ENCODE peak calls at places on chromosomes 16 and 17, in four cellular contexts. One of them, this sample, is unnamed.

GRCh38 chr17:17682293-17682736 is 1.1 kb downstream of the RAI1 start:
- DNase-seq in HepG2: no peak
- DNase-seq in GM12878: no peak
- DNase-seq in K562: peak
- DNase-seq in this sample: peak

GRCh38 chr17:79018045-79018695 is 5.8 kb upstream of the C1QTNF1 start:
- DNase-seq in GM12878: no peak
- DNase-seq in HepG2: no peak
- DNase-seq in K562: no peak
- DNase-seq in this sample: no peak

GRCh38 chr17:32671891-32672290 is 185.1 kb downstream of the CDK5R1 start:
- DNase-seq in HepG2: no peak
- DNase-seq in GM12878: no peak
- DNase-seq in K562: no peak
- DNase-seq in this sample: no peak

GRCh38 chr17:36647598-36647997 is 46.2 kb downstream of the MRM1 start:
- DNase-seq in K562: no peak
- DNase-seq in GM12878: no peak
- DNase-seq in HepG2: no peak
- DNase-seq in this sample: no peak

GRCh38 chr16:57892041-57892440 is 78.9 kb downstream of the CNGB1 start:
- DNase-seq in GM12878: no peak
- DNase-seq in HepG2: peak
- DNase-seq in K562: no peak
- DNase-seq in this sample: no peak

GRCh38 chr17:15392326-15392739 is 50.9 kb upstream of the TEKT3 start:
- DNase-seq in K562: no peak
- DNase-seq in GM12878: no peak
- DNase-seq in HepG2: no peak
- DNase-seq in this sample: no peak

GRCh38 chr17:13498184-13498583 is 103.5 kb downstream of the HS3ST3A1 start:
- DNase-seq in HepG2: no peak
- DNase-seq in K562: no peak
- DNase-seq in GM12878: no peak
- DNase-seq in this sample: no peak

GRCh38 chr16:2451851-2452320 is 8.0 kb upstream of the TEDC2 start:
- DNase-seq in HepG2: no peak
- DNase-seq in GM12878: no peak
- DNase-seq in K562: no peak
- DNase-seq in this sample: no peak

GRCh38 chr17:44501866-44502265 is 1.3 kb downstream of the GPATCH8 start:
- DNase-seq in GM12878: no peak
- DNase-seq in HepG2: no peak
- DNase-seq in K562: peak
- DNase-seq in this sample: no peak

GRCh38 chr16:47853635-47854034 is 302.2 kb downstream of the ABCC12 start:
- DNase-seq in K562: no peak
- DNase-seq in GM12878: no peak
- DNase-seq in HepG2: no peak
- DNase-seq in this sample: no peak

GRCh38 chr16:72198021-72198420 is 26.1 kb upstream of the PMFBP1 start:
- DNase-seq in HepG2: no peak
- DNase-seq in GM12878: no peak
- DNase-seq in K562: no peak
- DNase-seq in this sample: no peak

GRCh38 chr17:80726558-80727408 is 182.1 kb downstream of the RPTOR start:
- DNase-seq in GM12878: no peak
- DNase-seq in HepG2: no peak
- DNase-seq in K562: no peak
- DNase-seq in this sample: no peak

GRCh38 chr16:8796469-8797363 is 723 bp downstream of the TMEM186 start:
- DNase-seq in HepG2: no peak
- DNase-seq in K562: no peak
- DNase-seq in GM12878: no peak
- DNase-seq in this sample: no peak

GRCh38 chr17:2937331-2938003 is 125.9 kb downstream of the OR1D5 start:
- DNase-seq in HepG2: no peak
- DNase-seq in K562: no peak
- DNase-seq in GM12878: no peak
- DNase-seq in this sample: no peak

GRCh38 chr17:46772013-46772878 is 46.2 kb downstream of the WNT3 start:
- DNase-seq in K562: no peak
- DNase-seq in HepG2: peak
- DNase-seq in GM12878: no peak
- DNase-seq in this sample: peak

GRCh38 chr17:29760279-29760721 is 137.6 kb upstream of the CORO6 start:
- DNase-seq in K562: no peak
- DNase-seq in HepG2: no peak
- DNase-seq in GM12878: peak
- DNase-seq in this sample: no peak

GRCh38 chr16:80527297-80527696 is 13.5 kb upstream of the DYNLRB2 start:
- DNase-seq in K562: peak
- DNase-seq in HepG2: peak
- DNase-seq in GM12878: no peak
- DNase-seq in this sample: peak

DNA sequence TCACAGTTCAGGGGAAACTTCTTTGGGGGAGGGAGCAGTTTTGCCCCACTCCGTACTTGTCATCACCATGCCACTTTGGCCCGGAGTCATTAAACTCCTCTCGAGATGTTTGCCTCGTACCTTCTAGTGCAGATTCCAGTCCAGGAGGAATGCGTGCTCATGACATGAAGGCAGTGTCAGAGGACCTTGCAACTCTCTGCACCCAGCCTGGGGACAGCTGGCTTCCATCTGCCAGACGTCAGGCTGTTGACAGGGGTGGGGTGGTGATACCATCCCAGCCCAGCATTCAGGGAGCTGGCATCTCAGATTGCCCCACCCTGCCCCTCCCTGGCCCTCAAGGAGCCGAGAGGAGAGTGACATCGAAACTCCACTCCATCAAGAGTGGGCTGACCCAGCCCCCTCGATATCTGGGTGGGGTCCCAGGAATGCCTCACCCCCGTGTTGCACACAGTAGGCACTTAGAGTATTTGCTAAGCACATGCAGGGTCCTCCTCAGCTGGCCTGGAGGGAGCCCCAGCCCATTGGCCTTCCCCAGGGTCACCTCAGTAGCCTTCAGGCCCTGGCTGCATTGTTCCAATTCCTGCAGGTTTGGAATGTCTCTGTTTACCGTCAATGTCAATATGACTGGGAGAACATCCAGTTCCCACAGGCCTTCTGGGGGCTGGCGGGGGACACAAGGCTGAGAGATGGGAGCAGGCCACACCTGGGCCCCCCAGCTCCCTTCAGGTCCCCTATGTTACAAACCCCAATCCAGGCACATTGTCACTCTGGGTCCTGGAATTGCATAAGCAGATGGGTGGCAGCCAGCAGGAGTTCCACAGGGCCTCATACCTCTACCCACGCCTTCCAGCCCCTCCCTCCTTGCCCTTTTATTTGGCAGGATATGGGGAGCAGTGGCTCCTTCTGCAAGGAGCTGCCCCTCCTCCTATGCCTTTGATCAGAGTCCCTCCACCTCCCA is 21.3 kb upstream of the EMP2 start:
- DNase-seq in K562: no peak
- DNase-seq in HepG2: peak
- DNase-seq in GM12878: no peak
- DNase-seq in this sample: no peak
- TF ChIP-seq POLR2A in K562: no peak
- TF ChIP-seq POLR2A in HepG2: no peak
- TF ChIP-seq POLR2A in GM12878: no peak
- TF ChIP-seq POLR2A in this sample: no peak

GRCh38 chr16:89360760-89361435 is 129.5 kb downstream of the ANKRD11 start:
- DNase-seq in K562: no peak
- DNase-seq in HepG2: no peak
- DNase-seq in GM12878: peak
- DNase-seq in this sample: no peak
- TF ChIP-seq CHD4 in K562: no peak
- TF ChIP-seq CHD4 in HepG2: no peak
- TF ChIP-seq CHD4 in GM12878: no peak
- TF ChIP-seq CHD4 in this sample: no peak

DNA sequence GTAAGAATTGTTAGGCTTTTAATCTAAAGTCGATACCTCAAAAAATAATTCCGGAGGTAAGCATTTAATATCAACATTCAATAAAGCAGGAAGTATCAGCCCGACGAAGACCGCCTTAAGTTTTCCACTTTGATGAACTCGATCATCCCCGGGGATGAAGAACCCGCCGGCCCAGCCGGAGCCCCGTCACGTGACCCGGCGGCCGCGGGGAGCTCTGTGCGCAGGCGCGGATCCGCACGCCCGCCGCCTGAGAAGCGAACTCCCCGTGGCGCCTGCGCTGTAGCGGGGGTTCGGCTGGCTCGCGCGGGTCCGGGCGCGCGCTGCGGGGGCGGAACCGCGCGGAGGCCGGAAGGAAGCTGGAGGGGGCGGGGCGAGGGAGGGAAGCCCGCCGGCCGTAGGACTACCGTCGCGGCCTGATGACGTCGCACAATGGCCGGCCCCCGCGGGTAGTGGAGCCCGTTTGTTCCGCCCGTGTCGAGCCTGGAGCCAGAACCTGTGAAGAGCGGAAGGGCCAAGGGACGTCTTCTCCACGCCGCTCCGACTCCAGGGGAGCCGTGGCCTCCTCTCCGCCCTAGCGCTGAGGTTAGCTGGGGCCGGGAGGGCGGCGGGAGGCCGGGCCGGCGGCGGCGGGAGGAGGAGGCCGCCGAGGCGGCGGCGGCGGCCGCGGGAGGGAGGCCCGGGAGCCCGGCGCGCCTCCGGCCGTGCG is at the start of gene ZC3H18:
- DNase-seq in GM12878: peak
- DNase-seq in HepG2: peak
- DNase-seq in K562: peak
- DNase-seq in this sample: peak
- TF ChIP-seq POLR2A in GM12878: peak
- TF ChIP-seq POLR2A in HepG2: peak
- TF ChIP-seq POLR2A in K562: peak
- TF ChIP-seq POLR2A in this sample: peak

GRCh38 chr17:42577532-42578281 is at the start of gene PSMC3IP:
- DNase-seq in GM12878: peak
- DNase-seq in K562: peak
- DNase-seq in HepG2: peak
- DNase-seq in this sample: peak

GRCh38 chr17:42581744-42582270 is 4.3 kb upstream of the PSMC3IP start:
- DNase-seq in K562: no peak
- DNase-seq in HepG2: no peak
- DNase-seq in GM12878: no peak
- DNase-seq in this sample: no peak

GRCh38 chr17:42579794-42580551 is 2.4 kb upstream of the PSMC3IP start:
- DNase-seq in GM12878: no peak
- DNase-seq in HepG2: no peak
- DNase-seq in K562: no peak
- DNase-seq in this sample: no peak

GRCh38 chr17:42577140-42577531 is 393 bp downstream of the PSMC3IP start:
- DNase-seq in GM12878: no peak
- DNase-seq in K562: no peak
- DNase-seq in HepG2: no peak
- DNase-seq in this sample: peak

GRCh38 chr17:42578282-42578869 is 847 bp upstream of the PSMC3IP start:
- DNase-seq in HepG2: peak
- DNase-seq in K562: peak
- DNase-seq in GM12878: peak
- DNase-seq in this sample: peak
- TF ChIP-seq CHD4 in HepG2: peak
- TF ChIP-seq CHD4 in K562: no peak
- TF ChIP-seq CHD4 in GM12878: no peak
- TF ChIP-seq CHD4 in this sample: no peak

DNA sequence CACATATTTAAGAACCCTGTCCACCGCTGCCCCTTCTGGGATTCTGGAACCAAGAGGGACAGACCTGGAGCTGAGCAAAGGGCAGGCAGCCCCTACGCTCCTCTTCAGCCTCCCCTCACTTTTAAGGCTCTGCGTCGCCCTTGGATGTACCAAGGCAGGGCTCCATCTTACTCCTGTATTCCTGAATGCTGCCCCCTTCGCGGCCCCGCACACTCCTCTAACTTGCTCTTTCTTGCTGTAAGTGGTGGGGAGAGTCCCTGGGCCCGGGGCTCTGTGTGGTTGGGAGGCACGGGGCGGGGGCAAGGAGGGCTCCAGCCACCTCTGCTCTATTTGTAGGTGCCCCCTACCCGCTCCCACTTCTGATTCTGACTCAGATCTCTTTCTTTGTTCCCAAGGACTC is 1.2 kb downstream of the TNS4 start:
- DNase-seq in HepG2: no peak
- DNase-seq in GM12878: no peak
- DNase-seq in K562: no peak
- DNase-seq in this sample: no peak
- TF ChIP-seq POLR2A in HepG2: no peak
- TF ChIP-seq POLR2A in GM12878: no peak
- TF ChIP-seq POLR2A in K562: no peak
- TF ChIP-seq POLR2A in this sample: peak

DNA sequence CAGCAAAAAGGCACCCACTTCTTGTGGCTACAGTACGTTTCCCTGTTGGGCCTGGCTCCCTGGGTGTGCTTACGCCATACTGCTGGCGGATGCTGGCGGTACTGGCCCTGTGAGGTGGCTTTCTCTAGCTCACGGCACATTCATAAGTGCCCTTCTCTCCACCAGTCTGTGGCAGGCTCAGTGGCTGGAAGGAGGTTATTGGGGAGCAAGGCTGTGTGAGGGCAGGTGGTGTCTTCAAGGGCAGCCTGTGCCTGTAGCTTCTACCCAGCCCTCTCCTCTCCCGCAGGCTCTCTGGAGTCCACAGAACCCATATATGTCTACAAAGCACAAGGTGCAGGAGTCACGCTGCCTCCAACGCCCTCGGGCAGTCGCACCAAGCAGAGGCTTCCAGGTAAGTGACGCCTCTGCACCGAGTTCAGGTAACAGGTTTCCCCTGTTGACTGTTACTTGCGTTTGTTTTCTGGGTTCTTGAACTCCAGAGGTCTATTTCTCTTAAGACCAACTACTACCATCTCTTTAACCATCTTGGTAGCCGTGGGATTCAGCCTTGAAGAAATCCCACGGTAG is 20.6 kb downstream of the NTAN1 start:
- DNase-seq in GM12878: no peak
- DNase-seq in HepG2: no peak
- DNase-seq in K562: no peak
- DNase-seq in this sample: no peak
- TF ChIP-seq CHD4 in GM12878: no peak
- TF ChIP-seq CHD4 in HepG2: no peak
- TF ChIP-seq CHD4 in K562: no peak
- TF ChIP-seq CHD4 in this sample: no peak

GRCh38 chr16:85048921-85049562 is 21.4 kb downstream of the KIAA0513 start:
- DNase-seq in HepG2: no peak
- DNase-seq in GM12878: no peak
- DNase-seq in K562: no peak
- DNase-seq in this sample: no peak

GRCh38 chr16:85046472-85046916 is 18.9 kb downstream of the KIAA0513 start:
- DNase-seq in GM12878: no peak
- DNase-seq in HepG2: no peak
- DNase-seq in K562: no peak
- DNase-seq in this sample: no peak

GRCh38 chr16:85047867-85048455 is 20.4 kb downstream of the KIAA0513 start:
- DNase-seq in GM12878: no peak
- DNase-seq in K562: peak
- DNase-seq in HepG2: no peak
- DNase-seq in this sample: no peak

GRCh38 chr16:85045641-85046471 is 18.3 kb downstream of the KIAA0513 start:
- DNase-seq in K562: no peak
- DNase-seq in HepG2: no peak
- DNase-seq in GM12878: no peak
- DNase-seq in this sample: no peak

GRCh38 chr16:85046957-85047866 is 19.6 kb downstream of the KIAA0513 start:
- DNase-seq in GM12878: no peak
- DNase-seq in HepG2: no peak
- DNase-seq in K562: peak
- DNase-seq in this sample: no peak
- TF ChIP-seq POLR2A in GM12878: no peak
- TF ChIP-seq POLR2A in HepG2: no peak
- TF ChIP-seq POLR2A in K562: peak
- TF ChIP-seq POLR2A in this sample: no peak

GRCh38 chr17:77737442-77738265 is 220.8 kb upstream of the TNRC6C start:
- DNase-seq in GM12878: no peak
- DNase-seq in K562: no peak
- DNase-seq in HepG2: no peak
- DNase-seq in this sample: no peak
- TF ChIP-seq CHD4 in GM12878: no peak
- TF ChIP-seq CHD4 in K562: no peak
- TF ChIP-seq CHD4 in HepG2: no peak
- TF ChIP-seq CHD4 in this sample: no peak